ENCODE peak calls at places on chromosomes 1 and 21, in seven cellular contexts. P is A549, A is K562, X is HCT116, C is HepG2, D is GM12878, N is SK-N-SH. T is an unnamed sample. For H3K9me3, the result is how much of the 10 kb centered on the place peaks cover.

GRCh38 chr1:181099152-181100014 is 10.9 kb downstream of the IER5 start:
- DNase-seq in N (no peak), A (no peak), D (peak), P (no peak), X (no peak), C (no peak), T (no peak)

GRCh38 chr1:228372183-228373003 is 34.2 kb downstream of the TRIM11 start:
- DNase-seq in C (no peak), P (no peak), A (peak), N (no peak), D (no peak), X (no peak), T (no peak)

GRCh38 chr1:30856260-30856790 is 52.2 kb downstream of the SDC3 start:
- DNase-seq in N (peak), C (no peak), A (no peak), P (no peak), X (no peak), D (no peak), T (no peak)

GRCh38 chr1:114229368-114229767 is 75.7 kb upstream of the SYT6 start:
- DNase-seq in P (no peak), C (no peak), N (no peak), A (no peak), X (no peak), D (no peak), T (no peak)

GRCh38 chr1:203028784-203029553 is 2.7 kb downstream of the PPFIA4 start:
- DNase-seq in P (no peak), X (no peak), N (peak), C (no peak), D (no peak), A (no peak), T (no peak)

GRCh38 chr1:227357229-227358078 is 39.2 kb upstream of the CDC42BPA start:
- DNase-seq in N (no peak), D (no peak), X (peak), P (peak), C (peak), A (peak), T (peak)

GRCh38 chr1:169491845-169492281 is 6.1 kb upstream of the SLC19A2 start:
- DNase-seq in D (no peak), N (no peak), X (no peak), P (no peak), C (no peak), A (no peak), T (no peak)

GRCh38 chr1:17004466-17005364 is 7.0 kb downstream of the ATP13A2 start:
- DNase-seq in X (no peak), C (no peak), D (no peak), P (peak), A (no peak), N (peak), T (no peak)

GRCh38 chr1:54437783-54438182 is 31.6 kb upstream of the SSBP3 start:
- DNase-seq in A (no peak), X (no peak), N (no peak), D (no peak), C (no peak), P (no peak), T (no peak)

GRCh38 chr1:17080085-17080759 is 26.4 kb upstream of the SDHB start:
- DNase-seq in D (no peak), C (no peak), P (no peak), N (no peak), X (no peak), A (no peak), T (no peak)

GRCh38 chr1:54585181-54586066 is 37.4 kb downstream of the ACOT11 start:
- DNase-seq in P (no peak), C (no peak), X (no peak), N (no peak), A (no peak), D (no peak), T (no peak)

GRCh38 chr1:8443558-8444194 is 125.8 kb downstream of the SLC45A1 start:
- DNase-seq in C (no peak), N (no peak), D (no peak), X (no peak), A (no peak), P (no peak), T (no peak)

GRCh38 chr1:203168991-203169390 is 6.6 kb downstream of the MYBPH start:
- DNase-seq in A (no peak), C (no peak), P (no peak), X (no peak), D (no peak), N (no peak), T (no peak)

GRCh38 chr1:16677552-16678423 is 11.0 kb upstream of the RNU1-3 start:
- DNase-seq in P (peak), A (peak), C (peak), X (peak), N (peak), D (peak), T (peak)

GRCh38 chr1:24186993-24187790 is at the start of gene IFNLR1:
- DNase-seq in C (peak), A (no peak), N (peak), X (peak), P (peak), D (no peak), T (no peak)

GRCh38 chr1:232547938-232548484 is 81.9 kb downstream of the SIPA1L2 start:
- DNase-seq in X (no peak), D (no peak), C (no peak), N (no peak), P (no peak), A (no peak), T (no peak)

GRCh38 chr1:98046031-98046641 is 125.3 kb upstream of the DPYD start:
- DNase-seq in N (peak), P (no peak), A (no peak), X (no peak), C (no peak), D (no peak), T (no peak)

GRCh38 chr1:2533356-2533755 is 3.3 kb upstream of the HES5 start:
- DNase-seq in C (no peak), N (no peak), X (no peak), P (no peak), A (no peak), D (no peak), T (no peak)

GRCh38 chr1:184986250-184986649 is 11.9 kb upstream of the NIBAN1 start:
- DNase-seq in N (no peak), D (no peak), X (no peak), P (no peak), C (no peak), A (peak), T (no peak)

GRCh38 chr1:106972074-106972473 is 84.4 kb upstream of the PRMT6 start:
- DNase-seq in P (no peak), N (no peak), A (no peak), X (no peak), D (no peak), C (no peak), T (no peak)

GRCh38 chr21:26776320-26777021 is 68.7 kb downstream of the ADAMTS1 start:
- DNase-seq in X (no peak), P (no peak), D (no peak), A (no peak), N (no peak), C (no peak), T (no peak)

GRCh38 chr1:45589861-45590260 is 6.0 kb downstream of the NASP start:
- DNase-seq in A (no peak), X (no peak), P (no peak), D (no peak), C (no peak), N (no peak), T (no peak)

GRCh38 chr1:214581785-214582184 is 21.2 kb upstream of the CENPF start:
- DNase-seq in D (no peak), C (no peak), X (peak), P (peak), A (no peak), N (no peak), T (peak)

GRCh38 chr1:15180945-15181523 is 27.5 kb downstream of the TMEM51 start:
- DNase-seq in C (no peak), A (no peak), N (no peak), X (no peak), P (no peak), D (no peak), T (no peak)

GRCh38 chr1:44791364-44791801 is 3.4 kb upstream of the BEST4 start:
- DNase-seq in X (no peak), A (peak), C (no peak), N (no peak), D (no peak), P (no peak), T (no peak)

GRCh38 chr1:15830284-15830657 is 17.2 kb upstream of the SPEN start:
- DNase-seq in P (no peak), C (no peak), D (no peak), A (no peak), X (no peak), N (no peak), T (no peak)

GRCh38 chr21:32519945-32520884 is 65.1 kb downstream of the TCP10L start:
- DNase-seq in D (no peak), N (no peak), C (no peak), A (no peak), X (no peak), P (no peak), T (no peak)

GRCh38 chr1:110674337-110675059 is at the start of gene KCNA3:
- DNase-seq in A (no peak), X (no peak), D (no peak), N (peak), P (no peak), C (no peak), T (no peak)

GRCh38 chr1:156691216-156691615 is 14.0 kb upstream of the NES start:
- DNase-seq in N (no peak), X (no peak), D (no peak), P (no peak), C (no peak), A (no peak), T (no peak)

GRCh38 chr1:15384301-15384901 is 25.3 kb upstream of the EFHD2 start:
- DNase-seq in N (peak), C (no peak), D (peak), P (no peak), X (no peak), A (no peak), T (no peak)

GRCh38 chr1:205247130-205247921 is 19.6 kb downstream of the TMCC2 start:
- DNase-seq in A (peak), N (no peak), D (no peak), X (no peak), C (no peak), P (no peak), T (no peak)

GRCh38 chr1:34143984-34144383 is 21.0 kb downstream of the CSMD2 start:
- DNase-seq in N (no peak), X (no peak), C (no peak), A (no peak), D (no peak), P (no peak), T (no peak)

GRCh38 chr1:230850547-230850946 is 17.8 kb downstream of the C1orf198 start:
- DNase-seq in C (no peak), A (no peak), D (no peak), P (no peak), X (no peak), N (no peak), T (no peak)

GRCh38 chr1:27949027-27949426 is 10.7 kb upstream of the XKR8 start:
- DNase-seq in N (no peak), A (no peak), X (no peak), D (no peak), P (no peak), C (no peak), T (no peak)

GRCh38 chr1:156270314-156270713 is 12.3 kb downstream of the SMG5 start:
- DNase-seq in X (no peak), N (no peak), A (no peak), C (no peak), D (no peak), P (no peak), T (no peak)

GRCh38 chr1:113191579-113192076 is 118.6 kb downstream of the LRIG2 start:
- DNase-seq in N (no peak), X (peak), D (peak), C (no peak), A (no peak), P (no peak), T (no peak)

GRCh38 chr1:31954607-31955283 is 16.6 kb upstream of the PTP4A2 start:
- DNase-seq in N (no peak), X (peak), D (no peak), P (peak), C (peak), A (peak), T (no peak)

GRCh38 chr1:56948403-56949023 is 17.3 kb downstream of the C8B start:
- DNase-seq in C (no peak), P (no peak), N (no peak), D (no peak), A (no peak), X (no peak), T (no peak)

GRCh38 chr1:45730780-45731319 is 19.6 kb downstream of the IPP start:
- DNase-seq in N (no peak), P (no peak), C (no peak), A (no peak), D (no peak), X (no peak), T (no peak)

DNA sequence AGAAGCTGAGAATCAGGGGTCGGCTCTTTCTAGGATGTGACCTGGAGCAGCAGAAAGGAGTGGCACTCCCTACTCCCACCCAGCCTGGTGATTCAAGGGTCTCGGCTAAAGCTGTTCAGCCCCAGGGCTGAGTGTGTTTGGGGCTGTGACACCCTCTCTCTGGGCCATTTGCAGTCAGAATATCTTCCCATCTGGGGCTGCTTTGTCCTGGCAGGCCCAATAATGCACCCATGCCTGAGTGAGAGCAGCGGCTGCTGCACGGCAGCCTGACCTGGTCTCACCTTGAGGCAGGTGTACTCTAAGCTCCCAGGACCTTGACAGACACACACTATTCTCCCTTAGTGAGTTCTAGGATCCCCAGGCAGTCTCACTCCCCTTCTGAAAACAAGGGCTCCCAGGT is 52.4 kb upstream of the AJAP1 start:
- DNase-seq in C (no peak), N (no peak), D (no peak), X (no peak), P (no peak), A (no peak), T (no peak)
- H3K9me3 ChIP-seq in C (under half), N (under half), D (under half), X (under half), P (under half), A (under half), T (under half)

DNA sequence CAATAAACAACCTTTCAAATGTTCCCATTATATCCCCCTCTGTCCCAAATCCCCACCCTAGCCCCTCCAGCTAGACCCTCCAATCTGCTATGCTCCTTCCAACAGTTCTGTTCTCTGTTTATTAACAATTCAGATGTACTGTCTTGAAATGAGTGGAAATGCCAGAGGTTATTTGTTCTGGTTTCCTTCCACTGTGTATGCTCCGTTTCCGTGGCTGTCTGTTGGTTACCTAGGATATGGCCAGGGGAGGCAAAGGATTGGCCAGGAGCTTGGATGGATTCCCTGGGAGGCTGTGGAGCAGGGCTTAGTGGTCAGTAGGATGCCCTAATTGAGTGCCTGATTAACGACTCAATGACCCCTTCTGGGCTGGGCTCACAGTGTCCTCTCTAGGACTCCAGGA is 115.2 kb downstream of the TGFB2 start:
- DNase-seq in C (no peak), A (no peak), P (peak), X (no peak), D (no peak), N (peak), T (no peak)
- TF ChIP-seq REST in C (no peak), A (no peak), P (no peak), X (no peak), D (no peak), N (no peak), T (no peak)

GRCh38 chr1:20475002-20475401 is 11.0 kb downstream of the CAMK2N1 start:
- DNase-seq in A (no peak), D (no peak), N (no peak), P (no peak), X (no peak), C (no peak), T (no peak)

GRCh38 chr1:20478072-20478660 is 7.8 kb downstream of the CAMK2N1 start:
- DNase-seq in C (no peak), X (no peak), A (no peak), P (no peak), N (no peak), D (no peak), T (no peak)

GRCh38 chr1:20477355-20478071 is 8.5 kb downstream of the CAMK2N1 start:
- DNase-seq in D (no peak), N (peak), X (no peak), C (no peak), A (no peak), P (no peak), T (no peak)

GRCh38 chr1:20474333-20474975 is 11.6 kb downstream of the CAMK2N1 start:
- DNase-seq in N (no peak), C (no peak), X (no peak), A (no peak), D (no peak), P (no peak), T (no peak)

DNA sequence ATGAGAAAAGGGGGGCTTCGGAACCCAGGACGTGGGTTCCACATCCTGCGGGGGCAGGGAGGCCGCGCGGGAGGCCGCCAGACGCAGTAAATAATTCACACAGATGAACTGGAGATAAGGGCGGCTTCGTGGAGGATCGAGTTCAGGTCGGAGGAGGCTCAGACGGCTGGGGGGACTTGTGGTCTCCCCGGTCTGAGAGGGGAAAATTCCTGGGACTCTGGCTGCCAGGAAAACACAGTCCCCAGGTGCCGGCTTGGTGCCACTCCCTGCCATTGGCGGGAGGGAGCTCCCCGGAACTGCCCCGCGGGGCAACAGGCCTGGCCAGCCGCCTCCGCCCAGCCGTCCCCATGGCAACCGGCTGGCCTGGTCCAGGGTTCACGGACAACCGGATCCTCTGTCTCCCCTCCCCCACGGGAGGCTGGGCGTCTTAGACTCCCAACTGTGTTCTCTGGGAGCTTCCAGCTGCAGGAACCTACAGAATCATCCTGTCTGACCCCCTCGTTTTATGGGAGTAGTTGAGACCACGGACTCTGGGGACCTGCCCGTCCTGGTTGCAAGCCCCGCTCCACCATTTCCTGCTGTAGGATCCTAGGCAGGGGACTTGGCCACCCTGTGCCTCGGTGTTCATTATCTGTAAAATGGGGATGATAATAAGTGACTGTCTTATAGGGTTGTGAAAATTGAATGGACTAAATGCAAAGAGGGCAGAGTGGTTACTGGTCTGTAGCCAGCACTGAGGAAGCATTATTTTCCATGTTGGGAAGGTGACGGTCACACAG is 9.6 kb downstream of the CAMK2N1 start:
- DNase-seq in N (peak), X (no peak), C (peak), A (peak), D (no peak), P (peak), T (no peak)
- H3K27ac ChIP-seq in N (peak), X (peak), C (peak), A (no peak), D (no peak), P (peak), T (no peak)

GRCh38 chr21:43753439-43753799 is 22.7 kb downstream of the CSTB start:
- DNase-seq in N (no peak), C (no peak), X (no peak), A (no peak), P (no peak), D (no peak), T (no peak)
- H3K9me3 ChIP-seq in N (under half), C (under half), X (under half), A (under half), P (under half), D (under half), T (under half)

GRCh38 chr21:46189213-46189958 is 5.1 kb upstream of the SPATC1L start:
- DNase-seq in D (no peak), N (peak), X (no peak), C (no peak), P (no peak), A (peak), T (no peak)
- TF ChIP-seq REST in D (no peak), N (no peak), X (no peak), C (no peak), P (no peak), A (no peak), T (no peak)

GRCh38 chr1:201937624-201938212 is 8.6 kb downstream of the LMOD1 start:
- DNase-seq in X (no peak), P (no peak), C (no peak), N (no peak), A (no peak), D (no peak), T (no peak)
- H3K27ac ChIP-seq in X (no peak), P (no peak), C (no peak), N (no peak), A (no peak), D (no peak), T (no peak)

GRCh38 chr21:45183852-45184251 is 103.8 kb downstream of the POFUT2 start:
- DNase-seq in C (no peak), A (no peak), X (no peak), P (no peak), D (no peak), N (no peak), T (no peak)

GRCh38 chr21:45184869-45185268 is 102.8 kb downstream of the POFUT2 start:
- DNase-seq in N (no peak), A (no peak), D (no peak), C (no peak), P (no peak), X (no peak), T (no peak)

GRCh38 chr21:45186709-45187108 is 101.0 kb downstream of the POFUT2 start:
- DNase-seq in N (no peak), D (no peak), C (no peak), X (no peak), P (no peak), A (no peak), T (no peak)

GRCh38 chr21:45190013-45190412 is 97.7 kb downstream of the POFUT2 start:
- DNase-seq in X (no peak), A (no peak), P (no peak), D (no peak), N (no peak), C (no peak), T (no peak)

DNA sequence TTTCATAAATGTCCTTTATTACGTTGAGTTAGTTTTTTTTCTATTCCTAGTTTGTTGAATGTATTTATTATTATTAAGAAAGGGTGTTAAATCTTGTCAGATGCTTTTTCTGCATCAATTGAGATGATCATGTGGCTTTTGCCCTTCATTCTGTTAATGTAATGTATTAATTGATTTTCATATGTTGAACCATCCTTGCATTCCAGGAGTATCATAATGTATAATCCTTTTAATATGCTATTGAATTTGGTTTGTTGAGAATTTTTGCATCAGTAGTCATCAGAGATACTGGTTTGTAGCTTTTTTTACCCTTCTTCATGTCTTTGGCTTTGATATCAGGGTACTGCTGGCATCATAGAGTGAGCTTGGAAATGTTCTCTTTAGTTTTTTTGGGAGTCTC is 100.0 kb downstream of the POFUT2 start:
- DNase-seq in X (no peak), P (no peak), A (no peak), D (no peak), N (no peak), C (no peak), T (no peak)
- H3K9me3 ChIP-seq in X (under half), P (under half), A (under half), D (under half), N (under half), C (under half), T (under half)

GRCh38 chr21:34935452-34935851 is 113.7 kb downstream of the RUNX1 start:
- DNase-seq in A (no peak), N (no peak), C (no peak), D (no peak), P (no peak), X (no peak), T (no peak)
- TF ChIP-seq REST in A (no peak), N (no peak), C (no peak), D (no peak), P (no peak), X (no peak), T (no peak)